ENCODE peak calls at places on chromosomes 3 and 15, in nine cellular contexts. C, D, A, K, I, Z, L, J and S are unnamed samples.

GRCh38 chr15:100169615-100170279 is 172.0 kb downstream of the ADAMTS17 start:
- DNase-seq in C (no peak), D (no peak), A (no peak), K (no peak), I (no peak), Z (no peak), L (no peak), J (no peak), S (no peak)

GRCh38 chr15:101293122-101293521 is 1.9 kb downstream of the SNRPA1 start:
- DNase-seq in C (no peak), D (no peak), A (no peak), K (no peak), I (peak; percentile 33), Z (peak; percentile 7), L (no peak), J (no peak), S (no peak)

GRCh38 chr3:132311860-132312259 is 5.3 kb upstream of the ACP3 start:
- DNase-seq in C (no peak), D (no peak), A (no peak), K (no peak), I (no peak), Z (no peak), L (no peak), J (no peak), S (no peak)

GRCh38 chr3:148389916-148390315 is 307.8 kb upstream of the AGTR1 start:
- DNase-seq in C (no peak), D (no peak), A (no peak), K (no peak), I (no peak), Z (no peak), L (no peak), J (no peak), S (no peak)

GRCh38 chr3:123244128-123244527 is 42.4 kb downstream of the SEC22A start:
- DNase-seq in C (no peak), D (no peak), A (no peak), K (no peak), I (no peak), Z (no peak), L (no peak), J (no peak), S (no peak)

GRCh38 chr3:195757827-195758226 is 37.0 kb downstream of the MUC20 start:
- DNase-seq in C (no peak), D (peak; percentile 53), A (no peak), K (no peak), I (peak; percentile 1), Z (no peak), L (no peak), J (no peak), S (no peak)

GRCh38 chr3:25094932-25095690 is 333.0 kb upstream of the RARB start:
- DNase-seq in C (no peak), D (no peak), A (no peak), K (no peak), I (no peak), Z (no peak), L (no peak), J (no peak), S (no peak)

GRCh38 chr3:72421786-72422185 is 426.5 kb downstream of the SHQ1 start:
- DNase-seq in C (no peak), D (no peak), A (no peak), K (no peak), I (no peak), Z (no peak), L (no peak), J (no peak), S (no peak)

GRCh38 chr3:124588794-124589193 is 141.5 kb upstream of the UMPS start:
- DNase-seq in C (no peak), D (no peak), A (no peak), K (no peak), I (no peak), Z (no peak), L (no peak), J (no peak), S (no peak)

GRCh38 chr15:45456212-45457106 is 66.1 kb downstream of the SLC30A4 start:
- DNase-seq in C (peak; percentile 100), D (peak; percentile 83), A (peak; percentile 95), K (no peak), I (no peak), Z (peak; percentile 78), L (peak; percentile 26), J (peak; percentile 71), S (no peak)

GRCh38 chr15:99053380-99054024 is 45.9 kb upstream of the PGPEP1L start:
- DNase-seq in C (no peak), D (no peak), A (no peak), K (no peak), I (no peak), Z (no peak), L (no peak), J (no peak), S (no peak)

GRCh38 chr15:58552505-58553364 is 120.9 kb downstream of the LIPC start:
- DNase-seq in C (no peak), D (no peak), A (no peak), K (no peak), I (no peak), Z (no peak), L (no peak), J (no peak), S (no peak)

GRCh38 chr15:74207652-74208440 is 5.3 kb upstream of the STRA6 start:
- DNase-seq in C (no peak), D (no peak), A (no peak), K (no peak), I (peak; percentile 41), Z (no peak), L (no peak), J (no peak), S (no peak)